ENCODE peak calls at places on chromosomes 11 and 22, in five cellular contexts. M, I, K, U and D are unnamed samples.

GRCh38 chr11:12186683-12187082 is 76.3 kb downstream of the MICAL2 start:
- DNase-seq in M (no peak), I (no peak), K (no peak), U (no peak), D (no peak)

GRCh38 chr11:88508808-88509581 is 171.5 kb upstream of the CTSC start:
- DNase-seq in M (peak), I (peak), K (no peak), U (no peak), D (no peak)

GRCh38 chr11:61392991-61393595 is 706 bp downstream of the TMEM216 start:
- DNase-seq in M (no peak), I (peak), K (peak), U (peak), D (no peak)

GRCh38 chr22:38315801-38316339 is 1.4 kb downstream of the CSNK1E start:
- DNase-seq in M (no peak), I (no peak), K (peak), U (no peak), D (no peak)

GRCh38 chr11:120715239-120715638 is 203.7 kb downstream of the GRIK4 start:
- DNase-seq in M (no peak), I (peak), K (peak), U (no peak), D (no peak)

GRCh38 chr11:30568933-30569332 is 17.2 kb downstream of the MPPED2 start:
- DNase-seq in M (no peak), I (no peak), K (no peak), U (no peak), D (no peak)

GRCh38 chr22:23306926-23307325 is 126.6 kb downstream of the BCR start:
- DNase-seq in M (no peak), I (no peak), K (no peak), U (no peak), D (no peak)

GRCh38 chr22:23862103-23862502 is 4.4 kb downstream of the SLC2A11 start:
- DNase-seq in M (no peak), I (peak), K (peak), U (no peak), D (no peak)

GRCh38 chr11:3221408-3222002 is 2.9 kb upstream of the MRGPRG start:
- DNase-seq in M (no peak), I (no peak), K (no peak), U (no peak), D (no peak)

GRCh38 chr11:120682866-120683265 is 171.3 kb downstream of the GRIK4 start:
- DNase-seq in M (no peak), I (no peak), K (no peak), U (no peak), D (no peak)

GRCh38 chr11:76629853-76630599 is 40.5 kb downstream of the LRRC32 start:
- DNase-seq in M (no peak), I (peak), K (no peak), U (peak), D (no peak)

GRCh38 chr11:74138021-74138420 is 32.8 kb downstream of the C2CD3 start:
- DNase-seq in M (no peak), I (peak), K (no peak), U (no peak), D (peak)

GRCh38 chr11:74138572-74138971 is 32.2 kb downstream of the C2CD3 start:
- DNase-seq in M (no peak), I (peak), K (no peak), U (no peak), D (peak)

GRCh38 chr11:74133416-74133815 is 37.4 kb downstream of the C2CD3 start:
- DNase-seq in M (no peak), I (no peak), K (no peak), U (no peak), D (no peak)

GRCh38 chr11:74134661-74135515 is 35.9 kb downstream of the C2CD3 start:
- DNase-seq in M (no peak), I (peak), K (no peak), U (no peak), D (peak)

GRCh38 chr11:74135516-74135840 is 35.3 kb downstream of the C2CD3 start:
- DNase-seq in M (no peak), I (peak), K (no peak), U (no peak), D (peak)
- H3K4me3 ChIP-seq in M (no peak), I (no peak), K (no peak), U (no peak), D (no peak)

DNA sequence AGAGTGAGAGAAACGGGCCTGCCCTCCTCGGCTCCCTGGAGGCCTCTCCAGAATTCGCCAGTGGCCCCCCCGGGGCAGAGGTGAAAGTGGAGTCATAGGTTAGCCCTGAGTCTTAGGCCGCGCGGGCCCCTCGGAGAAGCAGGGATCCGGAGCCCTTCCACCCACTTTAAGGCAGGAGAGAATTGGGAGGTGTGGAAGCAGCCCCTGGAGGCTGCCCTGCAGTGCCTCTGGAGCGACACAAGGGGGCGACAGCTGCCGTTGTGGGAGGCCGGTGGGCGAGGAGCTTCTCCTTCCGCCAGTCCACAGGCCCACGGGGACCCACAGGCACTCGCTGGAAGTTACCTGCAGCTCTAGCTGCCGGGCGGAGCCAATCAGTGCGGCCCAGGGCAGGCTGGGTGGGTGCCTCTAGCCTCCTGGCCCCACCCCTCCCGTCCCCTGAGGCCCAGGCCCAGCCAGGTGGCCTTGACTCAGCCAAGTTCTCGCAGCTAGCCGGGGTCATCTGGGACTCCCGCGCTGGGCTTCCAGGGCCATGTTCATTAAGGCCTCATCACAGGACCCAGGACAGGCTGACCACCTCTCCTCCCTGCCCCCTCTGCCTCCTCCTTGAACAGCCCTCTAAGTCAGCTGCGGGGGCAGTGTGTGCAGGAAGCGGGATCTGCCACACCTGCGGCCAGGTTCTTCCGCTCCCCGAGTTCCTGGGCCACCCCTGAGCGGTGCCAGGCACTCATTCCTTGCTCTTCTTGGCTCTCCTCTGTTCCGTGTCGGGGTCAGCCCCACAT is 5.0 kb downstream of the DGKZ start:
- DNase-seq in M (no peak), I (peak), K (peak), U (peak), D (no peak)
- TF ChIP-seq CTCF in M (peak), I (peak), K (peak), U (peak), D (peak)

GRCh38 chr11:133064961-133065360 is 467.3 kb downstream of the OPCML start:
- DNase-seq in M (no peak), I (no peak), K (no peak), U (no peak), D (no peak)
- H3K4me3 ChIP-seq in M (no peak), I (no peak), K (no peak), U (no peak), D (peak)

GRCh38 chr11:27717377-27717776 is 17.1 kb upstream of the BDNF start:
- DNase-seq in M (no peak), I (peak), K (no peak), U (no peak), D (no peak)

GRCh38 chr11:27717801-27718229 is 17.6 kb upstream of the BDNF start:
- DNase-seq in M (no peak), I (peak), K (no peak), U (no peak), D (no peak)

GRCh38 chr11:27716216-27716615 is 16.0 kb upstream of the BDNF start:
- DNase-seq in M (no peak), I (no peak), K (no peak), U (no peak), D (no peak)

GRCh38 chr11:27718346-27718852 is 18.1 kb upstream of the BDNF start:
- DNase-seq in M (no peak), I (peak), K (no peak), U (no peak), D (no peak)

DNA sequence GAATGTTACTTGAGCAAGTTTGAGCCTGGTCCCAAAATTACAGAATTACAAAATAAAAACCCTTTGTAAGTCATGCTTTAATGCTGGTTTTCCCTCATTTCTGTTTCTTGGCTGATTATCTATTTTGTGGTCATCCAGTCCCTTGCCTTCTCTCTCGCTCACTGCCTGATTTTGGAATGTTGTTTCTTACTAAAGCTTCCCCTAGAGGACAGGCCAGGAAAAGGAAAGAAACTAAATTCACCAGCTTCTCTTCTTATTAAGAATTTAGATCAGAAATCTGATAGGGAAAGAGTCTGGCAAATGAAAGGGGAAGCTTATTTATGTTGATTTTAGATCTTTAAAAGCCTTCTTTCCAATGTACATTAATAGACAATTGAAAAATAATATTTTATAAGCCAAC is 16.6 kb upstream of the BDNF start:
- DNase-seq in M (no peak), I (peak), K (no peak), U (no peak), D (no peak)
- TF ChIP-seq CTCF in M (no peak), I (peak), K (no peak), U (no peak), D (peak)

GRCh38 chr11:66011239-66011784 is 496 bp upstream of the CST6 start:
- DNase-seq in M (no peak), I (peak), K (no peak), U (no peak), D (peak)

GRCh38 chr11:66013762-66014100 is 1.9 kb downstream of the CST6 start:
- DNase-seq in M (no peak), I (no peak), K (no peak), U (no peak), D (no peak)

GRCh38 chr11:66012371-66012945 is 650 bp downstream of the CST6 start:
- DNase-seq in M (no peak), I (no peak), K (no peak), U (no peak), D (no peak)

GRCh38 chr11:66012946-66013761 is 1.3 kb downstream of the CST6 start:
- DNase-seq in M (no peak), I (no peak), K (no peak), U (no peak), D (no peak)

DNA sequence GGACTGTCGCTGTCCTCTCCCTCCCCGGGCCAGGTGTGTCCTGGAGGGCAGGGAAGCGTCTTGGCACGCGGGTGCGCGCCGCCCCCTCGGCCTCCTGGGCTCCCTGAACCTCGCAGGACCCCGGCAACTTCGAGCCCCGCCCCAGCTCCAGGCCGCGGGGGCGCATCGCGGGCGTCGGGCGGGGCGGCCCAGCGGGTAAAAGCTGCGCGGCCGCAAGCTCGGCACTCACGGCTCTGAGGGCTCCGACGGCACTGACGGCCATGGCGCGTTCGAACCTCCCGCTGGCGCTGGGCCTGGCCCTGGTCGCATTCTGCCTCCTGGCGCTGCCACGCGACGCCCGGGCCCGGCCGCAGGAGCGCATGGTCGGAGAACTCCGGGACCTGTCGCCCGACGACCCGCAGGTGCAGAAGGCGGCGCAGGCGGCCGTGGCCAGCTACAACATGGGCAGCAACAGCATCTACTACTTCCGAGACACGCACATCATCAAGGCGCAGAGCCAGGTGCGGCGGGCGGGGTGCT is at the start of gene CST6:
- DNase-seq in M (no peak), I (no peak), K (no peak), U (no peak), D (no peak)
- H3K4me3 ChIP-seq in M (no peak), I (no peak), K (no peak), U (no peak), D (no peak)

GRCh38 chr22:20762233-20762796 is 11.6 kb upstream of the SERPIND1 start:
- DNase-seq in M (no peak), I (no peak), K (no peak), U (no peak), D (no peak)

GRCh38 chr22:20756846-20757245 is 17.1 kb upstream of the SERPIND1 start:
- DNase-seq in M (no peak), I (no peak), K (no peak), U (no peak), D (no peak)

GRCh38 chr22:20761536-20761935 is 12.4 kb upstream of the SERPIND1 start:
- DNase-seq in M (no peak), I (no peak), K (no peak), U (no peak), D (no peak)

GRCh38 chr22:20758688-20759087 is 15.2 kb upstream of the SERPIND1 start:
- DNase-seq in M (no peak), I (no peak), K (no peak), U (no peak), D (no peak)

GRCh38 chr22:20760084-20760483 is 13.8 kb upstream of the SERPIND1 start:
- DNase-seq in M (no peak), I (no peak), K (no peak), U (no peak), D (no peak)
- TF ChIP-seq CTCF in M (no peak), I (no peak), K (no peak), U (no peak), D (no peak)

DNA sequence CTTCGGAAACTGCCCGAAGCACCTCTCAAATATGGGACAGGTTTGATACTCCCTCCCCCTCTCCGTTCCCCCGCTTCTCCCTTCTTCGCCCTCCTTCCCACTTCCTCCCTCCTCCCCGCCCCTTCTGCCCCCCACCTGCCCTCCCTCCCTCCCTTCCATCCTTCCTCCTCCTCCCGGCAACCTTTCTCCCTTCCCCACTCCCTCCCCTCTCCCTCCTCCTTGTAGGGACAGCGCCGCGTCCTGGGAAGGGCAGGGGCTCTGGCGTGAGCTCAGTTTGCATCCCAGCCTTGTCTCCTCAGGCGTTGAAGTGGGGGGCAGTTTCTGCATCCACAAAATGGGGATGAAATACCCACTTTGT is 6.1 kb upstream of the NFAM1 start:
- DNase-seq in M (no peak), I (no peak), K (no peak), U (no peak), D (no peak)
- H3K4me3 ChIP-seq in M (peak), I (no peak), K (peak), U (no peak), D (no peak)

GRCh38 chr22:47626428-47627390 is 864.3 kb downstream of the TBC1D22A start:
- DNase-seq in M (no peak), I (no peak), K (peak), U (peak), D (no peak)
- TF ChIP-seq CTCF in M (no peak), I (no peak), K (peak), U (no peak), D (no peak)

GRCh38 chr11:73343076-73343833 is 32.9 kb upstream of the RELT start:
- DNase-seq in M (no peak), I (no peak), K (no peak), U (no peak), D (no peak)
- H3K4me3 ChIP-seq in M (no peak), I (peak), K (no peak), U (no peak), D (peak)

DNA sequence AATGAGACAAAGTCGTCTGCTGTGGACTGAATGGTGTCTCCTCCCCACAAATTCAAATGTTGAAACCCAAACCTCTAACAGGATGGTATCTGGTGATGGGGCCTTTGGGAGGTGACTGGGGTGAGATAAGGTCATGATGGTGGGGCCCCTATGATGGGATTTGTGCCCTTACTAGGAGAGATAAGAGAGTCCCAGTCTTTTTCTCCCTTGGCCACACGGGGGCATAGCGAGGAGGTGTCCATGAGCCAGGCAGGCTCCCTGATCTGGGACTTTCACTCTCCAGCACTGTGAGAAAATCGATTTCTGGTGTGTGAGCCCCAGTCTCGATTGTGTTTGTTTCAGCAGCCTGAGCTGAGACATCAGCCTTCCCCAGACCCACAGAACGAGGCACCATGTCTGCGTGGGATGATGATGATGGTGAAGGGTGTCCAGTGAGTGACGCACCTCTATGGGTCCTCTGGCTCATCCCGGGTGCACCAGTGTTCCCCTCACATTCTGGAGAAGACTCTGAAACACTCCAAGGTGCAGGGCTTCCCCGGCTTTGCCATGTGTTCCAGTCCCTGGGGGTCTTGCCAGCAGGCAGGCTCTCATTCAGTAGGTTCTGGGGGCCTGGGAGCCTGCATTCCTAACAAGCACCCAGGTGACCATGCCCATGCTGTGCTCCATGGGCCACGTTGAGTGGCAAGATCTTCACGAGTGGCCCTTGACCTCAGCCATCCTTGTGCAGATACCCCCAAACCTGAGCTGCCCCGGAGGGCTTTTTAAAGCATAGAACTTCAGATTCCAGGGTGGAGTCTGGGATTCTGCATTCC is 363.0 kb downstream of the CTTN start:
- DNase-seq in M (no peak), I (no peak), K (no peak), U (no peak), D (no peak)
- TF ChIP-seq CTCF in M (peak), I (no peak), K (peak), U (no peak), D (no peak)